ENCODE peak calls at places on chromosomes 1 and 21, in six cellular contexts. One of them, this sample, is unnamed.

GRCh38 chr1:211259596-211260126 is 495 bp downstream of the RCOR3 start:
- DNase-seq in stomach: no peak
- DNase-seq in K562: peak
- DNase-seq in HepG2: peak
- DNase-seq in upper lobe of left lung: peak
- DNase-seq in esophagus muscularis mucosa: no peak
- DNase-seq in this sample: peak

GRCh38 chr1:7638078-7638477 is 133.0 kb upstream of the VAMP3 start:
- DNase-seq in stomach: no peak
- DNase-seq in K562: no peak
- DNase-seq in HepG2: no peak
- DNase-seq in upper lobe of left lung: no peak
- DNase-seq in esophagus muscularis mucosa: no peak
- DNase-seq in this sample: no peak

GRCh38 chr1:38613996-38614395 is 245.6 kb downstream of the RRAGC start:
- DNase-seq in stomach: no peak
- DNase-seq in K562: no peak
- DNase-seq in HepG2: no peak
- DNase-seq in upper lobe of left lung: no peak
- DNase-seq in esophagus muscularis mucosa: peak
- DNase-seq in this sample: no peak

GRCh38 chr1:233656032-233656620 is 42.2 kb downstream of the KCNK1 start:
- DNase-seq in stomach: no peak
- DNase-seq in K562: no peak
- DNase-seq in HepG2: no peak
- DNase-seq in upper lobe of left lung: no peak
- DNase-seq in esophagus muscularis mucosa: no peak
- DNase-seq in this sample: no peak

GRCh38 chr21:45801989-45802388 is 158.5 kb downstream of the PCBP3 start:
- DNase-seq in stomach: no peak
- DNase-seq in K562: no peak
- DNase-seq in HepG2: no peak
- DNase-seq in upper lobe of left lung: no peak
- DNase-seq in esophagus muscularis mucosa: peak
- DNase-seq in this sample: no peak

GRCh38 chr1:72280714-72281113 is 1.6 kb downstream of the NEGR1 start:
- DNase-seq in stomach: no peak
- DNase-seq in K562: no peak
- DNase-seq in HepG2: no peak
- DNase-seq in upper lobe of left lung: no peak
- DNase-seq in esophagus muscularis mucosa: no peak
- DNase-seq in this sample: no peak

GRCh38 chr1:97816927-97817326 is 103.9 kb downstream of the DPYD start:
- DNase-seq in stomach: no peak
- DNase-seq in K562: no peak
- DNase-seq in HepG2: no peak
- DNase-seq in upper lobe of left lung: no peak
- DNase-seq in esophagus muscularis mucosa: no peak
- DNase-seq in this sample: no peak

GRCh38 chr21:37374026-37374425 is 7.5 kb downstream of the DYRK1A start:
- DNase-seq in stomach: no peak
- DNase-seq in K562: no peak
- DNase-seq in HepG2: no peak
- DNase-seq in upper lobe of left lung: no peak
- DNase-seq in esophagus muscularis mucosa: no peak
- DNase-seq in this sample: no peak

GRCh38 chr1:23559985-23560755 is 869 bp upstream of the ID3 start:
- DNase-seq in stomach: no peak
- DNase-seq in K562: no peak
- DNase-seq in HepG2: no peak
- DNase-seq in upper lobe of left lung: no peak
- DNase-seq in esophagus muscularis mucosa: no peak
- DNase-seq in this sample: no peak

GRCh38 chr1:108121361-108122143 is 78.6 kb downstream of the SLC25A24 start:
- DNase-seq in stomach: no peak
- DNase-seq in K562: peak
- DNase-seq in HepG2: peak
- DNase-seq in upper lobe of left lung: no peak
- DNase-seq in esophagus muscularis mucosa: no peak
- DNase-seq in this sample: no peak

GRCh38 chr1:60146884-60147283 is 73.3 kb upstream of the C1orf87 start:
- DNase-seq in stomach: no peak
- DNase-seq in K562: no peak
- DNase-seq in HepG2: no peak
- DNase-seq in upper lobe of left lung: no peak
- DNase-seq in esophagus muscularis mucosa: no peak
- DNase-seq in this sample: no peak

DNA sequence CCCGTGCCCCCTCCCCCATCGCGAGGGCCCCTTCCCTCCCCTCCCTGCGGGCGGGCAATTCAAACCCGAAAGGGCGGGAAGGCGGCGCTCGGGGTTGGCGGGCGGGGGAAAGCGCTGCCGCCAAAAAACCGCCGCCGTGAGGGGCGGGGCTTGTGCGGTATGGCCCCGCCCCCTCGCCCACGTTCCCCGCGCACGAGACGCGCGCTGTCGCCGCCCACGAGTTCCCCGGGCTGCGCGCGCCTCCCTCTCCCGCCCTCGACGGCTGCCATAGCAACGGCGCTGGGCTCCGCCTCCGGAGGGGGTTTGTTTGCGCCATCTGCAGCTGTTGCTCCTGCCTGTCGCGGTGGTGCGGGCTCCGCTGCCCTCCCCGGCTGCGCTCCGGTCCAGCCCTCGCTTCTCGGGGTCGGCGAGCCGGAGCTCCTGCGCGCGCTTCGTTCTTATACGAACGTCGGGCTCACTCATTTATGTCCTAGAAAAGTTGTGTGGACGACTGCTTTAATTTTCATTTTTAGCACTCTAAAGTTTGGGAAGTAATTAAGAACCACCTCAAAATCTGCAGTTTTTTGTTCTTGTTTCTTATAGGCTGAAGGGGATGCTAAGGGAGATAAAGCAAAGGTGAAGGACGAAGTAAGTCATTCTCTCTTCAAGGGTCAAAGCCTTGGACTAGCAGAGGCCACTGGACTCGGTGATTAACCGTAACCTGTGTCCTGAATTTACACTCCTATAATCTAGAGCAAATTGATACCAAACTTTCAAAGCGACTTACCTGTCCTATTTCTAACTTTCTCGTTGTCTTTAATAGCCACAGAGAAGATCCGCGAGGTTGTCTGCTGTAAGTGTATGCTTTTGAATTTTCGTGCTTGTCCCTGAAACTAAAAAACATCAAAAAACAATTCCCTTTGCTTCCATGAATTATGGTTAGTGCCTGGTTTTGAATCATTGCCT is 933 bp downstream of the HMGN2 start:
- DNase-seq in stomach: peak
- DNase-seq in K562: peak
- DNase-seq in HepG2: peak
- DNase-seq in upper lobe of left lung: peak
- DNase-seq in esophagus muscularis mucosa: peak
- DNase-seq in this sample: peak
- TF ChIP-seq EP300 in stomach: no peak
- TF ChIP-seq EP300 in K562: peak
- TF ChIP-seq EP300 in HepG2: no peak
- TF ChIP-seq EP300 in upper lobe of left lung: no peak
- TF ChIP-seq EP300 in esophagus muscularis mucosa: no peak
- TF ChIP-seq EP300 in this sample: no peak

DNA sequence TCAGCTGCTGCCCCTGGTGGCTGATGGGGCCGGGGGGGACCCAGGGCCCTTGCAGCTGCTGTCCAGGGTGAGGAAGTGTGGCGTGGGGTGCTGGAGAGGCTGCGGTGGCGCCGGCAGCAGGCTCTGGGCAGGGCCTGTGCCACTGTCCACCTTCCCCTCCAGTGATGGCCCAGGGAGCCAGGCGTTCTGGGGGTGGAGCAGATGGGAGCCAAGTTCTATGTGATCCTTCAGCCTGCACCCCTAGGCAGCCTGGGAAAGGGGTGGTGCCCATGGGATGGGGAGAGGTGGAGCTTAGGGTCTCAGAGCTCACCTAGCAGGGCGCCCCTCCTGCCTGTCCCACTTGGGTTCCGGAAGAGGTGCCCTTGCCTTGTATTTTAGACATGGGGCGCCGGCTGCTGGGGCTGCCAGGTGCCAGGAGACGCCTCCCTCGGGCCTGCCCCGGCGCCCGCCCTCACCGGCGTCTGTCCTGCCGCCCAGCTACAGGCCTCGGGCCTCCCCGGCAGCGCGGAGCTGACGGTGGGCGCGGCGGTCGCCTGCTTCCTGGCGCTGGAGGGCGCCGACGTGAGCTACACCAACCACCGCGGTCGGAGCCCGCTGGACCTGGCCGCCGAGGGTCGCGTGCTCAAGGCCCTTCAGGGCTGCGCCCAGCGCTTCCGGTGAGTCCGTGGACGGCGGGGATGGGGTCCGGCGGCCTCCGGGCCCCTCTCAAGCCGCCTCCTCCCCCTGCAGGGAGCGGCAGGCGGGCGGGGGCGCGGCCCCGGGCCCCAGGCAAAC is 3.1 kb upstream of the MMP23B start:
- DNase-seq in stomach: no peak
- DNase-seq in K562: no peak
- DNase-seq in HepG2: no peak
- DNase-seq in upper lobe of left lung: no peak
- DNase-seq in esophagus muscularis mucosa: no peak
- DNase-seq in this sample: no peak
- TF ChIP-seq POLR2AphosphoS5 in stomach: no peak
- TF ChIP-seq POLR2AphosphoS5 in K562: no peak
- TF ChIP-seq POLR2AphosphoS5 in HepG2: no peak
- TF ChIP-seq POLR2AphosphoS5 in upper lobe of left lung: no peak
- TF ChIP-seq POLR2AphosphoS5 in esophagus muscularis mucosa: no peak
- TF ChIP-seq POLR2AphosphoS5 in this sample: no peak

GRCh38 chr1:231334952-231335351 is 2.7 kb downstream of the EXOC8 start:
- DNase-seq in stomach: no peak
- DNase-seq in K562: no peak
- DNase-seq in HepG2: no peak
- DNase-seq in upper lobe of left lung: no peak
- DNase-seq in esophagus muscularis mucosa: no peak
- DNase-seq in this sample: no peak

GRCh38 chr1:231337043-231337471 is 595 bp downstream of the EXOC8 start:
- DNase-seq in stomach: no peak
- DNase-seq in K562: peak
- DNase-seq in HepG2: no peak
- DNase-seq in upper lobe of left lung: peak
- DNase-seq in esophagus muscularis mucosa: no peak
- DNase-seq in this sample: no peak

GRCh38 chr1:231338270-231339128 is at the start of gene SPRTN:
- DNase-seq in stomach: no peak
- DNase-seq in K562: peak
- DNase-seq in HepG2: no peak
- DNase-seq in upper lobe of left lung: no peak
- DNase-seq in esophagus muscularis mucosa: no peak
- DNase-seq in this sample: no peak

GRCh38 chr1:231335663-231336602 is 1.7 kb downstream of the EXOC8 start:
- DNase-seq in stomach: no peak
- DNase-seq in K562: peak
- DNase-seq in HepG2: peak
- DNase-seq in upper lobe of left lung: no peak
- DNase-seq in esophagus muscularis mucosa: no peak
- DNase-seq in this sample: no peak

GRCh38 chr1:231337472-231338269 is at the start of gene EXOC8:
- DNase-seq in stomach: peak
- DNase-seq in K562: peak
- DNase-seq in HepG2: peak
- DNase-seq in upper lobe of left lung: peak
- DNase-seq in esophagus muscularis mucosa: peak
- DNase-seq in this sample: peak
- TF ChIP-seq EP300 in stomach: no peak
- TF ChIP-seq EP300 in K562: no peak
- TF ChIP-seq EP300 in HepG2: peak
- TF ChIP-seq EP300 in upper lobe of left lung: no peak
- TF ChIP-seq EP300 in esophagus muscularis mucosa: no peak
- TF ChIP-seq EP300 in this sample: no peak

DNA sequence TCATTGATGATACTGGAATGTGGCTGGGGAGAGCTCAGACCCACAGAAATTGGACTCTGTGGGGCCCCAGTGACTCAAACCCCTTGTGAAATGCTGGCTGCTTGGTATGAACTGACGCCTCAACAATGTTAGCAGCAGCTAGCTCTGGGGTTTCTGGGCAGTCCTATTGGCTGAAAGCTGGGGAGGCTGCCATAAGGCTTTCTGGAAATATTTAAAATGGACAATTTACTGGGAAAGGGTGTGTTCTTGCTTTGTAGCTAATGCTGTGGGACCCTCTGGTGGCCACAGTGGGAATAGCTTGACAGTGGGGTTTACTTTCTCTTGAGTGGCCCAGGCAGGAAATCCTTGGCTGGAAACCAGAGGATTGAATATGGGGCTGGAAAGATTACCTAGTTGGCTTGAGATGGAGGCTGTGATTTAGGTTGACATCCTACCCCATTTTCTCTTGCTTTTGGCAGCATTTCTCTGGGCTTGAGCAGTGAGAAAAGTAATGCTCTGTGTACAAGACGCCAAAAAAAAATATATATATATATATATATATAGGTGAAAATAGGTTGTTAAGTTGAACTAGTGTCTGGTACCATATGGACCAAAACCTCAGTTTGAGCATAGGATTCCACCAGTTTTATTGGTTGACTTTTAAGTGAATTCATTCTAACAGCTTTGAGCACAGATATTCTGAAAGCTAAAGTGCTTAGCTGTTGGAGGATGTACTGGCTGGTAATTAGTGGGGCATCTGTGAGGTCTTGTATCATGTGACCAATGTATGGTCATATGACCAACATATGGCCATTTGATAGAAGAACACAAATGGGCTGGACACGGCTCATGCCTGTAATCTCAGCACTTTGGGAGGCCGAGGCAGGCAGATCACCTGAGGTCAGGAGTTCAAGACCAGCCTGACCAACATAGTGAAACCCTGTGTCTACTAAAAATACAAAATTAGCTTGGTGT is 8.2 kb upstream of the S100A10 start:
- DNase-seq in stomach: peak
- DNase-seq in K562: peak
- DNase-seq in HepG2: peak
- DNase-seq in upper lobe of left lung: peak
- DNase-seq in esophagus muscularis mucosa: peak
- DNase-seq in this sample: peak
- TF ChIP-seq POLR2AphosphoS5 in stomach: peak
- TF ChIP-seq POLR2AphosphoS5 in K562: no peak
- TF ChIP-seq POLR2AphosphoS5 in HepG2: no peak
- TF ChIP-seq POLR2AphosphoS5 in upper lobe of left lung: no peak
- TF ChIP-seq POLR2AphosphoS5 in esophagus muscularis mucosa: peak
- TF ChIP-seq POLR2AphosphoS5 in this sample: no peak